ENCODE peak calls at places on chromosome 20, in seven cellular contexts. W, D, F, V, N, E and C are unnamed samples.

GRCh38 chr20:37504404-37505096 is 16.5 kb upstream of the NNAT start:
- DNase-seq in D (no peak), V (no peak), E (no peak), N (peak; percentile 49), F (no peak), W (no peak), C (no peak)

GRCh38 chr20:1420066-1420465 is 27.2 kb upstream of the FKBP1A start:
- DNase-seq in N (no peak), E (no peak), V (no peak), W (no peak), F (no peak), D (no peak), C (no peak)

GRCh38 chr20:38473353-38473795 is 731 bp downstream of the RALGAPB start:
- DNase-seq in W (peak; percentile 39), D (no peak), V (peak; percentile 35), E (no peak), N (no peak), F (peak; percentile 40), C (peak; percentile 16)

GRCh38 chr20:53148764-53149163 is 176.6 kb downstream of the TSHZ2 start:
- DNase-seq in V (no peak), F (peak; percentile 34), E (no peak), W (no peak), N (no peak), D (no peak), C (no peak)

GRCh38 chr20:37354210-37355195 is 8.6 kb downstream of the SRC start:
- DNase-seq in W (no peak), F (no peak), D (no peak), V (no peak), E (no peak), N (no peak), C (no peak)

GRCh38 chr20:21503345-21503744 is 10.5 kb downstream of the NKX2-2 start:
- DNase-seq in V (no peak), E (no peak), F (peak; percentile 87), D (no peak), W (no peak), N (no peak), C (peak; percentile 8)

GRCh38 chr20:41748051-41748450 is 129.9 kb upstream of the CHD6 start:
- DNase-seq in E (no peak), V (no peak), N (no peak), F (no peak), D (no peak), W (no peak), C (no peak)

GRCh38 chr20:49669601-49670189 is 44.0 kb downstream of the B4GALT5 start:
- DNase-seq in D (no peak), F (no peak), E (no peak), V (no peak), W (no peak), N (no peak), C (peak; percentile 60)

GRCh38 chr20:59645761-59646171 is 41.4 kb downstream of the PHACTR3 start:
- DNase-seq in N (peak; percentile 29), V (no peak), D (no peak), E (no peak), W (no peak), F (no peak), C (no peak)

GRCh38 chr20:45343867-45344721 is 4.1 kb downstream of the SDC4 start:
- DNase-seq in N (peak; percentile 51), E (peak; percentile 68), F (peak; percentile 93), W (peak; percentile 86), V (no peak), D (peak; percentile 48), C (no peak)

GRCh38 chr20:25008388-25009217 is 16.1 kb upstream of the APMAP start:
- DNase-seq in D (no peak), W (no peak), V (peak; percentile 10), F (no peak), E (no peak), N (peak; percentile 3), C (no peak)

GRCh38 chr20:10453241-10453640 is 18.1 kb downstream of the SLX4IP start:
- DNase-seq in E (no peak), W (no peak), D (no peak), F (no peak), V (no peak), N (no peak), C (peak; percentile 67)

GRCh38 chr20:24785141-24785924 is 163.7 kb upstream of the CST7 start:
- DNase-seq in N (no peak), D (no peak), F (peak; percentile 90), W (no peak), E (no peak), V (no peak), C (no peak)

GRCh38 chr20:26208296-26209091 is 511.8 kb upstream of the ZNF337 start:
- DNase-seq in F (peak; percentile 10), D (no peak), E (no peak), W (no peak), V (peak; percentile 17), N (peak; percentile 59), C (no peak)

GRCh38 chr20:32050851-32051556 is 1.0 kb upstream of the HCK start:
- DNase-seq in E (no peak), F (no peak), W (no peak), D (no peak), N (peak; percentile 65), V (peak; percentile 67), C (no peak)

GRCh38 chr20:49685809-49686208 is 27.9 kb downstream of the B4GALT5 start:
- DNase-seq in N (no peak), D (no peak), V (no peak), W (no peak), E (peak; percentile 28), F (peak; percentile 75), C (no peak)

GRCh38 chr20:58621906-58622548 is 29.1 kb upstream of the STX16 start:
- DNase-seq in F (no peak), W (no peak), N (no peak), E (peak; percentile 31), V (no peak), D (no peak), C (no peak)

DNA sequence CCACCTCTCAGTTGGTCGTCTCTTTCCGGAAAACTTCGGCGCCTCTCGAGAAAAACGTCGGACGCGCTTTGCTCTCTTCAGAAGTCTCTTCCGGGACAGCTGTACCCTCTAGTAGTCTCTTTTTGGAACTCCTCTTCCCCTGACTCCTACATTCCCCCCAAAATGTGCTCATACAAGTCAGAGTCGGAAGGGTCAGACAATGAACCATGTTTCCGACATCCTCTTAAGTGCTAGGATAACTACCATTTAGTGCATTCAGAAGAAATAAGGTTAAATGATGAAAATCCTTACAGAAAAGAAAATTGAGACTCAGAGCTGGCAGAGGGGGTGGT is 476 bp upstream of the TP53RK start:
- DNase-seq in N (no peak), F (no peak), V (no peak), E (no peak), D (no peak), W (no peak), C (no peak)
- H3K4me1 ChIP-seq in N (peaks cover 2% of the 10 kb centered on the region), F (no peaks in the 10 kb centered on the region), V (peaks cover 28% of the 10 kb centered on the region), E (peaks cover 5% of the 10 kb centered on the region), D (peaks cover 21% of the 10 kb centered on the region), W (peaks cover 16% of the 10 kb centered on the region), C (peaks cover 34% of the 10 kb centered on the region)

DNA sequence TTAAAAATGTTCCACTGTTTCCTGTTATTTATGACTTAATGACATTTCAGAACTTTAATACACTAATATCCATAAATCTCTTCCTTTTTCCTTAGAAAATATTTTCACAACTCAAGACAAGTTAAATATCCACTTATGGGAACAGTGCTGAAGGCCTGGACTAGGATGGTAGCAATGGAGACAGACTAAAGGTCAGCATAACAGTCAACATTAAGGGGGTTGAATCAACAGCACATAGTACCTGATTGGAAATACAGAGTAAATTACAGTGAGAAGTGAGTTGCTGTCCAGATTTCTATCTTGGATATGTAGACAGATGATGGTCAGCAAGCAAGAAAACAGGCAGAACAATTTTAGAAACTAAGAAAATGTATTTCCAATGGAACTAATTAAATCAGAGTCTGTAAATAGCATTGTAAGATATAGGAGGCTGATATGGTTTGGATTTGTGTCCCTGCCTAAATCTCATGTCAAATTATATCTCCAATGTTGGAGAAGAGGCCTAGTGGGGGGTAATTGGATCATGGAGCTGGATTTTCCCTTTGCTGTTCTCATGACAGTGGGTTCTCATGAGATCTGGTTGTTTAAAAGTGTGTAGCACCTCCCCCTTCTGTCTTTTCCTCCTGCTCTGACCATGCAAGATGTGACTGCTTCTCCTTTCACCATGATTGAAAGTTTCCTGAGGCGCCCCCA is 682.7 kb downstream of the MAFB start:
- DNase-seq in N (no peak), W (no peak), D (no peak), E (no peak), V (no peak), F (no peak), C (no peak)
- H3K27ac ChIP-seq in N (no peak overlapping the region), W (no peak overlapping the region), D (no peak overlapping the region), E (no peak overlapping the region), V (no peak overlapping the region), F (no peak overlapping the region), C (no peak overlapping the region)

GRCh38 chr20:34995696-34996095 is 40.0 kb downstream of the MYH7B start:
- DNase-seq in E (no peak), F (no peak), W (no peak), D (no peak), N (no peak), V (no peak), C (no peak)

GRCh38 chr20:34995192-34995591 is 39.5 kb downstream of the MYH7B start:
- DNase-seq in F (no peak), D (no peak), V (no peak), E (no peak), W (no peak), N (no peak), C (no peak)

GRCh38 chr20:34993941-34994508 is 38.4 kb downstream of the MYH7B start:
- DNase-seq in D (no peak), V (no peak), F (no peak), N (no peak), E (no peak), W (no peak), C (no peak)

GRCh38 chr20:34992751-34993417 is 37.2 kb downstream of the MYH7B start:
- DNase-seq in D (no peak), E (no peak), N (no peak), V (no peak), W (no peak), F (no peak), C (no peak)

DNA sequence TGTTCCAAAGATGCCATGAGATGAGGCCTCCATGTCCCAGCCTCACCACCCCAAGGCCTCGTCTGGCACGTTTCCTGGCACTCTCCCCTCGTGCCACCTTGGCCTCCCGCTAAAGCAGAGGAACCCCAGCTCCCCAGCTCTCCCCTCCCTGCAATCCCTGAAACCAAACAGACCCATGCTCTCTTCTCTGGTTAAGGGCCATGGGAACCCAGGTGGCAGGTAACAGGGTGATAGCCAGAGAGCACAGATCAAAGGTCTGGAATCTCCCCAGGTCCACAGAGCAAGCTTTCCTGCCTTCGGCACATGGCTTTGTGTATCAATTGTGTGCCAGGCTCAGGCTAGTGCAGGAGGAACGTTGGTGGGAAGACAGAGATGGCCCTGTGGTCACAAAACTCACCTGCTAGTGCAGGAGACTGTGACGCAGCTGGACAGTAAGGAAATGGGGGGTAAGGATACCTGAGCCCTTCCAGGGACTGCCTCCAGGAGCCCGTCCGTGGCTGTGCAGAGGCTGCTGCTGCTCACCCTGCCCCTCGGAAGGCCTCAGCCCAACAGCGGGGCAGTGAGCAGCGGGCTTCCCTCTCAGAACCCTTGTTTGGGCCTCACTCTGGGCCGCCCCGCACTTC is 39.0 kb downstream of the MYH7B start:
- DNase-seq in F (no peak), W (no peak), E (no peak), N (no peak), V (no peak), D (no peak), C (no peak)
- TF ChIP-seq CTCF in F (no peak), W (no peak), E (no peak), N (no peak), V (no peak), D (no peak), C (no peak)

DNA sequence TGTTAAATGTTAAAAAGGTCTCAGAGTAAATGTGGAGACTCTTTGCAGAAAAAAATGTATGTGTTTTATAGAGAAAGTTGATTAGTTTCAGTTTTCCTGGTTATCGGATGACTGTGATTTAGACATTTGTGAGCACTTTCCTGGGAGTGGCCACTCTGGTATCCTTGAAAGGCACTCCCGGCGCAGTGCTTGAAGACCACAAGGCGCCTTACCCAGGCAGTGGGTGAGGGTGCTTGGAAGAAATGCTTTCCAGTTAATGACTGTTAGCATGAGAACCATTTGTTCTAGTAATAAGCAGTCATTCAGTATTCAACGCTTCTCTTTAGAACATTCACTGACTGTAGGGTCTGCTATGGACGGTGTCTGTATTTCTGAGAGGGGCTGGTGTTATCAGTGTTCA is 7.2 kb downstream of the CDS2 start:
- DNase-seq in D (no peak), F (no peak), E (no peak), W (no peak), V (no peak), N (no peak), C (no peak)
- H3K4me1 ChIP-seq in D (peaks cover 80% of the 10 kb centered on the region), F (no peaks in the 10 kb centered on the region), E (no peaks in the 10 kb centered on the region), W (no peaks in the 10 kb centered on the region), V (peaks cover 83% of the 10 kb centered on the region), N (no peaks in the 10 kb centered on the region), C (peaks cover 20% of the 10 kb centered on the region)